ENCODE peak calls at places on chromosomes 12 and 14, in four cellular contexts. One of them, this sample, is unnamed.

GRCh38 chr14:105974902-105975301 is 448.5 kb downstream of the TMEM121 start:
- DNase-seq in NCI-H2171: no peak
- DNase-seq in SW480: peak; percentile 43
- DNase-seq in ovary: no peak
- DNase-seq in this sample: no peak

GRCh38 chr14:24315807-24316596 is 4.7 kb downstream of the LTB4R start:
- DNase-seq in NCI-H2171: no peak
- DNase-seq in SW480: peak; percentile 60
- DNase-seq in ovary: peak; percentile 62
- DNase-seq in this sample: no peak

GRCh38 chr12:94326727-94327126 is 132.9 kb downstream of the CEP83 start:
- DNase-seq in NCI-H2171: no peak
- DNase-seq in SW480: no peak
- DNase-seq in ovary: no peak
- DNase-seq in this sample: peak; percentile 42

GRCh38 chr12:120339256-120339655 is 11.7 kb upstream of the PLA2G1B start:
- DNase-seq in NCI-H2171: no peak
- DNase-seq in SW480: no peak
- DNase-seq in ovary: no peak
- DNase-seq in this sample: no peak

GRCh38 chr12:58443273-58443980 is 476.9 kb downstream of the LRIG3 start:
- DNase-seq in NCI-H2171: no peak
- DNase-seq in SW480: no peak
- DNase-seq in ovary: no peak
- DNase-seq in this sample: no peak

GRCh38 chr12:80565276-80565675 is 121.2 kb downstream of the PTPRQ start:
- DNase-seq in NCI-H2171: peak; percentile 67
- DNase-seq in SW480: no peak
- DNase-seq in ovary: no peak
- DNase-seq in this sample: no peak

GRCh38 chr14:58918066-58918465 is 270.4 kb upstream of the DAAM1 start:
- DNase-seq in NCI-H2171: no peak
- DNase-seq in SW480: no peak
- DNase-seq in ovary: no peak
- DNase-seq in this sample: no peak

GRCh38 chr12:66235626-66236281 is 46.7 kb downstream of the IRAK3 start:
- DNase-seq in NCI-H2171: no peak
- DNase-seq in SW480: peak; percentile 8
- DNase-seq in ovary: no peak
- DNase-seq in this sample: no peak

GRCh38 chr12:122067548-122067947 is 11.0 kb upstream of the MLXIP start:
- DNase-seq in NCI-H2171: no peak
- DNase-seq in SW480: no peak
- DNase-seq in ovary: no peak
- DNase-seq in this sample: no peak

GRCh38 chr12:62604856-62605255 is 138.2 kb downstream of the MON2 start:
- DNase-seq in NCI-H2171: no peak
- DNase-seq in SW480: no peak
- DNase-seq in ovary: no peak
- DNase-seq in this sample: no peak

GRCh38 chr12:112198120-112198733 is 72.9 kb downstream of the TRAFD1 start:
- DNase-seq in NCI-H2171: peak; percentile 17
- DNase-seq in SW480: peak; percentile 57
- DNase-seq in ovary: peak; percentile 39
- DNase-seq in this sample: no peak

GRCh38 chr14:95784137-95784536 is 70.2 kb upstream of the TCL1A start:
- DNase-seq in NCI-H2171: no peak
- DNase-seq in SW480: peak; percentile 42
- DNase-seq in ovary: no peak
- DNase-seq in this sample: no peak

GRCh38 chr14:46432516-46432915 is 219.1 kb downstream of the RPL10L start:
- DNase-seq in NCI-H2171: no peak
- DNase-seq in SW480: no peak
- DNase-seq in ovary: no peak
- DNase-seq in this sample: no peak

GRCh38 chr14:74945852-74946658 is 9.3 kb downstream of the PGF start:
- DNase-seq in NCI-H2171: peak; percentile 24
- DNase-seq in SW480: peak; percentile 68
- DNase-seq in ovary: peak; percentile 78
- DNase-seq in this sample: no peak

GRCh38 chr12:56601503-56601902 is 28.6 kb downstream of the BAZ2A start:
- DNase-seq in NCI-H2171: no peak
- DNase-seq in SW480: no peak
- DNase-seq in ovary: no peak
- DNase-seq in this sample: no peak

GRCh38 chr12:54660320-54660962 is 12.3 kb upstream of the DCD start:
- DNase-seq in NCI-H2171: no peak
- DNase-seq in SW480: no peak
- DNase-seq in ovary: no peak
- DNase-seq in this sample: no peak

GRCh38 chr12:72296389-72296788 is 24.2 kb downstream of the TRHDE start:
- DNase-seq in NCI-H2171: no peak
- DNase-seq in SW480: peak; percentile 56
- DNase-seq in ovary: no peak
- DNase-seq in this sample: no peak

GRCh38 chr14:74077401-74077800 is 6.9 kb downstream of the ALDH6A1 start:
- DNase-seq in NCI-H2171: no peak
- DNase-seq in SW480: no peak
- DNase-seq in ovary: no peak
- DNase-seq in this sample: no peak

GRCh38 chr14:95228240-95228639 is 70.9 kb upstream of the DICER1 start:
- DNase-seq in NCI-H2171: no peak
- DNase-seq in SW480: no peak
- DNase-seq in ovary: no peak
- DNase-seq in this sample: no peak

GRCh38 chr14:42378274-42378673 is 771.6 kb downstream of the LRFN5 start:
- DNase-seq in NCI-H2171: no peak
- DNase-seq in SW480: no peak
- DNase-seq in ovary: no peak
- DNase-seq in this sample: no peak

GRCh38 chr14:37903561-37904191 is 304.0 kb upstream of the SSTR1 start:
- DNase-seq in NCI-H2171: peak; percentile 30
- DNase-seq in SW480: peak; percentile 47
- DNase-seq in ovary: peak; percentile 8
- DNase-seq in this sample: no peak

GRCh38 chr14:103889313-103890051 is 38.8 kb upstream of the TDRD9 start:
- DNase-seq in NCI-H2171: no peak
- DNase-seq in SW480: peak; percentile 95
- DNase-seq in ovary: no peak
- DNase-seq in this sample: no peak

GRCh38 chr14:75363570-75364227 is 64.1 kb upstream of the JDP2 start:
- DNase-seq in NCI-H2171: no peak
- DNase-seq in SW480: no peak
- DNase-seq in ovary: no peak
- DNase-seq in this sample: no peak

GRCh38 chr14:50823763-50824636 is 7.0 kb downstream of the NIN start:
- DNase-seq in NCI-H2171: no peak
- DNase-seq in SW480: no peak
- DNase-seq in ovary: no peak
- DNase-seq in this sample: no peak

GRCh38 chr14:37116933-37117844 is 55.2 kb downstream of the SLC25A21 start:
- DNase-seq in NCI-H2171: peak; percentile 6
- DNase-seq in SW480: no peak
- DNase-seq in ovary: no peak
- DNase-seq in this sample: peak; percentile 13

GRCh38 chr14:81517798-81518398 is 15.8 kb downstream of the SEL1L start:
- DNase-seq in NCI-H2171: no peak
- DNase-seq in SW480: no peak
- DNase-seq in ovary: peak; percentile 36
- DNase-seq in this sample: no peak

GRCh38 chr14:89589400-89590128 is 172.5 kb upstream of the FOXN3 start:
- DNase-seq in NCI-H2171: no peak
- DNase-seq in SW480: no peak
- DNase-seq in ovary: no peak
- DNase-seq in this sample: no peak

GRCh38 chr12:15474766-15475165 is 152.5 kb downstream of the PTPRO start:
- DNase-seq in NCI-H2171: no peak
- DNase-seq in SW480: no peak
- DNase-seq in ovary: no peak
- DNase-seq in this sample: no peak

GRCh38 chr12:90290980-90291975 is 582.6 kb upstream of the ATP2B1 start:
- DNase-seq in NCI-H2171: no peak
- DNase-seq in SW480: no peak
- DNase-seq in ovary: peak; percentile 8
- DNase-seq in this sample: no peak

GRCh38 chr12:94586589-94587259 is 63.6 kb downstream of the TMCC3 start:
- DNase-seq in NCI-H2171: no peak
- DNase-seq in SW480: no peak
- DNase-seq in ovary: no peak
- DNase-seq in this sample: no peak

GRCh38 chr14:75979071-75979571 is 2.7 kb downstream of the TGFB3 start:
- DNase-seq in NCI-H2171: peak; percentile 59
- DNase-seq in SW480: no peak
- DNase-seq in ovary: peak; percentile 48
- DNase-seq in this sample: no peak

GRCh38 chr12:96219700-96220206 is 25.6 kb downstream of the ELK3 start:
- DNase-seq in NCI-H2171: peak; percentile 58
- DNase-seq in SW480: peak; percentile 97
- DNase-seq in ovary: no peak
- DNase-seq in this sample: peak; percentile 88

GRCh38 chr12:69392146-69392928 is 32.8 kb downstream of the YEATS4 start:
- DNase-seq in NCI-H2171: no peak
- DNase-seq in SW480: no peak
- DNase-seq in ovary: no peak
- DNase-seq in this sample: no peak